ENCODE peak calls at places on chromosomes 12 and 14, in seven cellular contexts. X is mesendoderm, K is IMR-90, R is neuronal stem cell, N is H9, D is mesenchymal stem cell, G is H1. E is an unnamed sample.

GRCh38 chr12:107404981-107405380 is 280.6 kb upstream of the PWP1 start:
- DNase-seq in N (peak), X (peak), K (peak), G (no peak), R (no peak), D (peak), E (peak)

GRCh38 chr12:95700316-95700785 is 90.2 kb downstream of the NTN4 start:
- DNase-seq in G (no peak), D (peak), N (no peak), X (no peak), K (peak), R (no peak), E (peak)

GRCh38 chr12:79685068-79685467 is 5.7 kb downstream of the PAWR start:
- DNase-seq in G (no peak), R (no peak), K (peak), N (no peak), D (peak), X (no peak), E (no peak)

GRCh38 chr12:96487214-96487613 is 2.2 kb upstream of the CFAP54 start:
- DNase-seq in G (no peak), D (peak), K (peak), R (no peak), X (no peak), N (no peak), E (peak)

GRCh38 chr14:99968156-99968920 is 96.9 kb upstream of the EVL start:
- DNase-seq in G (no peak), D (peak), N (no peak), K (peak), R (no peak), X (no peak), E (no peak)

GRCh38 chr12:90940872-90941499 is 14.0 kb downstream of the CCER1 start:
- DNase-seq in X (peak), R (peak), G (no peak), N (no peak), K (peak), D (peak), E (no peak)

GRCh38 chr12:127162307-127162706 is 1104.7 kb upstream of the TMEM132C start:
- DNase-seq in N (peak), D (peak), R (no peak), G (no peak), K (no peak), X (peak), E (no peak)

GRCh38 chr14:102903248-102903888 is 19.1 kb upstream of the AMN start:
- DNase-seq in D (no peak), G (no peak), N (no peak), R (no peak), X (no peak), K (no peak), E (no peak)

GRCh38 chr14:101363261-101363555 is 198.1 kb upstream of the DIO3 start:
- DNase-seq in N (no peak), D (no peak), R (no peak), G (no peak), X (no peak), K (no peak), E (no peak)

GRCh38 chr14:26621366-26621765 is 23.5 kb upstream of the NOVA1 start:
- DNase-seq in N (no peak), X (no peak), D (no peak), K (no peak), G (no peak), R (no peak), E (no peak)

GRCh38 chr12:89225808-89226368 is 126.4 kb downstream of the DUSP6 start:
- DNase-seq in R (no peak), D (peak), X (peak), G (no peak), N (peak), K (peak), E (peak)

GRCh38 chr12:99381992-99382391 is 265.6 kb upstream of the GARIN6 start:
- DNase-seq in N (no peak), K (no peak), X (no peak), G (no peak), D (no peak), R (no peak), E (no peak)

GRCh38 chr14:59870277-59871165 is at the start of gene RTN1:
- DNase-seq in R (peak), X (peak), N (peak), K (peak), G (peak), D (peak), E (peak)

GRCh38 chr14:100541621-100542560 is 45.3 kb downstream of the BEGAIN start:
- DNase-seq in R (no peak), D (no peak), K (no peak), X (no peak), N (no peak), G (no peak), E (no peak)

GRCh38 chr12:17975239-17975638 is 114.8 kb downstream of the RERGL start:
- DNase-seq in N (no peak), K (no peak), D (no peak), G (no peak), R (no peak), X (no peak), E (no peak)

GRCh38 chr12:105227879-105228278 is 8.1 kb downstream of the APPL2 start:
- DNase-seq in X (no peak), N (no peak), D (no peak), R (no peak), G (no peak), K (peak), E (no peak)

GRCh38 chr12:117679776-117680175 is 289.0 kb downstream of the KSR2 start:
- DNase-seq in D (peak), K (no peak), G (no peak), N (no peak), R (no peak), X (no peak), E (no peak)

GRCh38 chr14:57492859-57493258 is 798 bp downstream of the CCDC198 start:
- DNase-seq in R (no peak), K (peak), D (peak), N (no peak), G (no peak), X (peak), E (no peak)

GRCh38 chr12:107565551-107565950 is 120.0 kb upstream of the PWP1 start:
- DNase-seq in K (no peak), D (no peak), G (no peak), N (no peak), X (no peak), R (no peak), E (no peak)

GRCh38 chr12:125346361-125346760 is 281.1 kb downstream of the AACS start:
- DNase-seq in K (no peak), R (no peak), G (peak), N (no peak), X (peak), D (no peak), E (no peak)

GRCh38 chr12:107330901-107331431 is 237.6 kb upstream of the CRY1 start:
- DNase-seq in N (no peak), X (peak), G (no peak), D (no peak), K (no peak), R (no peak), E (no peak)

GRCh38 chr14:57816568-57817284 is 49.2 kb downstream of the SLC35F4 start:
- DNase-seq in K (no peak), N (no peak), D (no peak), R (no peak), X (no peak), G (no peak), E (no peak)

GRCh38 chr12:125491585-125491984 is 426.4 kb downstream of the AACS start:
- DNase-seq in G (no peak), N (no peak), K (no peak), D (no peak), R (no peak), X (no peak), E (no peak)

GRCh38 chr12:109264095-109264942 is 44.8 kb downstream of the FOXN4 start:
- DNase-seq in K (peak), N (peak), G (peak), R (peak), X (peak), D (peak), E (peak)

GRCh38 chr14:85057266-85057665 is 472.7 kb upstream of the FLRT2 start:
- DNase-seq in K (no peak), N (no peak), G (no peak), R (no peak), X (no peak), D (no peak), E (no peak)

GRCh38 chr12:7439579-7440505 is 4.1 kb downstream of the CD163L1 start:
- DNase-seq in N (peak), X (peak), K (peak), G (peak), R (peak), D (peak), E (peak)

GRCh38 chr12:109542876-109543275 is 30.4 kb downstream of the MMAB start:
- DNase-seq in N (no peak), X (no peak), D (no peak), K (no peak), G (no peak), R (no peak), E (no peak)

GRCh38 chr12:42759622-42760273 is 170.2 kb upstream of the PRICKLE1 start:
- DNase-seq in G (no peak), N (no peak), X (no peak), K (peak), R (no peak), D (no peak), E (no peak)

GRCh38 chr12:58765653-58766554 is 154.4 kb downstream of the LRIG3 start:
- DNase-seq in N (no peak), G (no peak), K (peak), D (peak), R (no peak), X (no peak), E (peak)

GRCh38 chr14:96965885-96966595 is 168.9 kb downstream of the VRK1 start:
- DNase-seq in X (peak), N (no peak), R (no peak), K (no peak), D (no peak), G (no peak), E (no peak)

GRCh38 chr12:128606040-128606439 is 217.7 kb downstream of the SLC15A4 start:
- DNase-seq in K (no peak), N (peak), X (peak), R (no peak), D (no peak), G (no peak), E (no peak)

GRCh38 chr12:124524231-124524925 is 43.0 kb downstream of the NCOR2 start:
- DNase-seq in R (no peak), G (no peak), X (no peak), K (peak), N (no peak), D (peak), E (peak)

GRCh38 chr12:74317078-74317581 is 220.5 kb upstream of the ATXN7L3B start:
- DNase-seq in G (no peak), K (no peak), X (peak), D (peak), R (peak), N (peak), E (no peak)

GRCh38 chr12:32052300-32052691 is 54.4 kb upstream of the BICD1 start:
- DNase-seq in X (no peak), N (no peak), K (no peak), D (no peak), G (no peak), R (no peak), E (no peak)

GRCh38 chr14:39034481-39035296 is 68.3 kb downstream of the SEC23A start:
- DNase-seq in K (no peak), D (peak), G (no peak), R (no peak), X (peak), N (no peak), E (peak)

GRCh38 chr14:95260537-95261440 is 58.9 kb downstream of the CLMN start:
- DNase-seq in D (peak), N (no peak), X (no peak), G (no peak), K (peak), R (no peak), E (no peak)

GRCh38 chr14:64540208-64541202 is at the start of gene HSPA2:
- DNase-seq in X (peak), D (peak), N (peak), K (peak), G (peak), R (peak), E (peak)

DNA sequence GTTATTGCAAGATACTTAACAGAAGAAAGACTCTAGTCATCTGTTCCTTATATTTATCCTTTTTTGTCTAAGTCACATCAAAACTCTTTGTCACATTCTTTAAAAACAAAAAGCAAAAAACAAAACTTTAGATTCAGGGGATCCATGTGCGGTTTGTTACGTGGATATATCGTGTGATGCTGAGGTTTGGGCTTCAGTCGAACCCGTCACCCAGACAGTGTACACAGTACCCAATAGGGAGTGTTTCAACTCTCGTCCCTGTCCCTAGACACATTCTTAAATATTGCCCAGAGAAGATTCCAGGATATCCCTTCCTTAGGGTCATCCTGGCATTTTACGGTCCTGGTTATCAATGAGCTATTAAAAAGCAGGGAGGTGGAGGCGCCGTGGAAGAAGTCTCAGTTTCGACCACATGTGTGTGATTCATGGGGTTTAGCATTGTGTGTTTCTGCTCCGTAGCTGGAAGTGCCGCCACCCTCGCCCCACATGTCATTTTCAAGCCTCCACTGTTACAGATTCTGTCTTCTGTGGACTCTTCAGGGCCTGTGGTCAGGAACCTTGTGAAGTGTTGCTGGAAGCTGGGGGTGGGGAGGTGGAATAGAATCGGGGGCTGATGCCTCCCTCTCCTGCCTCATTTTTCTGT is 19.9 kb downstream of the CCND2 start:
- DNase-seq in N (no peak), G (no peak), D (no peak), R (no peak), K (no peak), X (no peak), E (no peak)
- H2AK5ac ChIP-seq in N (no peak), G (no peak), D (no peak), R (no peak), K (no peak), X (no peak), E (no peak)

GRCh38 chr14:98799891-98800290 is 472.1 kb downstream of the BCL11B start:
- DNase-seq in R (no peak), N (no peak), G (no peak), K (no peak), X (no peak), D (no peak), E (no peak)

GRCh38 chr14:98798099-98798498 is 473.9 kb downstream of the BCL11B start:
- DNase-seq in X (no peak), D (no peak), R (no peak), N (no peak), G (no peak), K (no peak), E (no peak)

GRCh38 chr14:98803196-98803595 is 468.8 kb downstream of the BCL11B start:
- DNase-seq in G (no peak), K (no peak), D (no peak), N (no peak), R (no peak), X (no peak), E (no peak)

DNA sequence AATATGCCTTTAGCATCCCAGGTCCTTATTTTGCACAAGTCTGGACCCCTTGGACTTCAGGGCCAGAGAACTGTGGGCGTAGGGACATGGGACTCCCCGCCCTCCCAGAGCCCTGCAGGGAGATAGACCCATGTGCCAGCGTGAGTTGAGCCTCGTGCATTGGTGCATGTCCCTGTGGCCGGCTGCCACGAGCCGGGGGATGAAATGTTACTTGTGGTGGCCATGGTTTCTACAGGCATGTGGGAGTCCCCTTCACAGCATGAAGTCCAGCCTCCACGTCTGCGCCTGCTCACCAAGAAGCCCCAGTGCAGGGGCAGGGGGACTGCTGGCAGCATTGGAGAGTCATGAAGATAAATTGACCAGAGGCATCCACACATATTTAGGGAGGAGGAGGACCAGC is 470.0 kb downstream of the BCL11B start:
- DNase-seq in G (no peak), R (no peak), K (no peak), X (no peak), N (no peak), D (no peak), E (no peak)
- H2AK5ac ChIP-seq in G (no peak), R (no peak), K (no peak), X (no peak), N (no peak), D (no peak), E (no peak)

DNA sequence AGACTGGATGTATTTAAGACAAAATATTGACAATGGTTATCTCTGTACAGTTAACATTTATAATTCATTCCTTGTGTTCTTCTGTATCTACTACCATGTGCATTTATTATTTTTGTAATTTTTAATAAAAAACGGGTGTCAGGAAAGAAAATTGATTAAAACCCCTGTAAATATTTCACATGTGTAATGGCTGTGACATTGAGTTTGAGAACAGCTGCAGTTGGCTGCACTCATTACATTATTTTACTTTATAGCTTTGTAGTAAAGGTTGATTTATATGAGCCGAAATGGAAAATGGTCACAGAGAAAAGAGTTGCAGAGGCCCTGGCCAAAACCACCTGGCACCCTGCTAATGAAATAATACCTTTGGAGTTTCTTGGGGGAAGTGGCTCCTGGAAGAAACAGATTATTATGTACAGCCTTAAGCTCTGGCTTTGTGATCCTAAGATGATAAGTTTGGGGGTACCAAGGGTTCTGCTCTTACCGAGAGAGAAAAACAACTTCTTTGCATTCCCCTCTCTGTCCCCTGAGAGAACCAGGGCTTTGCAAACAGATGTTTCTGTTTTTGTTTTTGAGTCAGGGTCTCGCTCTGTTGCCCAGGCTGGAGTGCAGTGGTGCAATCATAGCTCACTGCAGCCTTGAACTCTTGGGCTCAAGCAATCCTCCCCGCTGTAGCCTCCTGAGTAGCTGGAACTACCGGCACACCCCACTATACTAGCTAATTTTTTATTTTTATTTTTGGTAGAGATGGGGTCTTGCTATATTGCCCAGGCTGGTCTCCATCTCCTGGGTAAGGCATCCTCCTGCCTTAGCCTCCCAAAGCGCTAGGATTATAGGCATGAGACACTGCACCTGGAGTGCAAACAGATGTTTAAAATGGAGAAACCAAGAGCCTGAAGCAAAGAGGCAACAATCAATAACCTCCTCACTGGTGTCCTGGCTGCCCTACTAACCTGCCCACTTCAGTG is 9.7 kb upstream of the DYNLL1 start:
- DNase-seq in R (no peak), N (no peak), K (no peak), G (no peak), X (no peak), D (no peak), E (no peak)
- H2AK5ac ChIP-seq in R (no peak), N (no peak), K (no peak), G (no peak), X (no peak), D (no peak), E (no peak)

DNA sequence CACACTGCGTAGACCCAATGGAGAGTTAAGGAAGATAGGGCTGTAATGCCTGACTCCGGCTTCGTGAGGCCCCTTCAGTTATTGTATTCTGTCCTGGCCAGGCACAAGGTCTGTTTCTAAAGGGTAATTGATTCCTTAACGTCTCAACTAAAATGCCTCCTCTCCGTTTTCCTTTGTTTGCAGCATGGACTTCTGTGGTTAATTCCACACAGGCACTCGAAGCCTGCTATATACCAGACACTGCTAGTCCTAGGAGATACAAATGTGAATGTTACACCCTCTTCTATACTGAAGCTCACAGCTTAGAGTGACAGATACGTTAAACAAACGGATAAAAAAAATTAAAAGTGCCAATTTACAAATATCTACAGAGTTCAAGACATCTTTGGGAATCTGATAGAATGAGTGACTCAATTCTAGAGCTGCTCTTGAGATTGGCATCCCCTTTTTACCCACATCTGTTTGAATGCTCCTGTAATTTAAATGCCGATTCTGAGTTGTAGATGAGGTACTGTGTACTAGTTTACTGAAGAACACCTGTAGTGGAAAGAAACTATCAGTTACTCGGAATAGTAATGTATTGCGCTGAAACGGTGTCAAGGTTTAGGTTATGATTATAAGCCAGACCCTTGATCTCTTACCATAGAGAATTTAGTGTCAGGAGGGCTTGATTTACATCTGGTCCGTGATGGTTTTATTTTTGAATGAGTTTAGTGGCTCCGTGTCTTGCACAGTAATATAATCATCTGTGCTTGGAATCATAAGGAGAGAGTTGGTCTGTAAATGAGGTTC is 784 bp downstream of the PSMA6 start:
- DNase-seq in R (no peak), N (no peak), D (no peak), X (no peak), G (no peak), K (peak), E (no peak)
- H2AK5ac ChIP-seq in R (no peak), N (no peak), D (no peak), X (no peak), G (no peak), K (peak), E (peak)

GRCh38 chr12:76360316-76360715 is 12.1 kb upstream of the BBS10 start:
- DNase-seq in K (no peak), R (no peak), N (no peak), G (no peak), X (no peak), D (no peak), E (no peak)

GRCh38 chr12:76368230-76368629 is 20.0 kb upstream of the BBS10 start:
- DNase-seq in G (no peak), N (no peak), K (no peak), D (no peak), R (no peak), X (no peak), E (no peak)

GRCh38 chr12:76366163-76366562 is 17.9 kb upstream of the BBS10 start:
- DNase-seq in D (no peak), G (no peak), R (no peak), X (no peak), N (no peak), K (no peak), E (no peak)
- H2AK5ac ChIP-seq in D (no peak), G (no peak), R (no peak), X (no peak), N (no peak), K (no peak), E (no peak)